ENCODE peak calls at places on chromosomes 11 and 22, in four cellular contexts. D, Y, R and N are unnamed samples.
A peak's percentile ranks its signal among the peaks of the same experiment; 100 is the strongest.

GRCh38 chr11:65309006-65309405 is 5.7 kb upstream of the CDC42EP2 start:
- DNase-seq in D (no peak), Y (no peak), R (no peak), N (no peak)

GRCh38 chr11:65487467-65488272 is 11.2 kb upstream of the MALAT1 start:
- DNase-seq in D (peak; percentile 100), Y (peak; percentile 100), R (peak; percentile 98), N (peak; percentile 100)

GRCh38 chr11:69992943-69993694 is 85.0 kb upstream of the ANO1 start:
- DNase-seq in D (no peak), Y (no peak), R (no peak), N (no peak)

GRCh38 chr11:122069946-122070345 is 46.1 kb downstream of the BLID start:
- DNase-seq in D (peak; percentile 33), Y (peak; percentile 79), R (peak; percentile 54), N (peak; percentile 80)

GRCh38 chr11:18540207-18541009 is 13.7 kb upstream of the TSG101 start:
- DNase-seq in D (peak; percentile 48), Y (peak; percentile 53), R (no peak), N (no peak)

GRCh38 chr22:43928418-43929307 is 5.1 kb downstream of the PNPLA3 start:
- DNase-seq in D (no peak), Y (no peak), R (no peak), N (no peak)

GRCh38 chr11:86460461-86461404 is 86.0 kb downstream of the CCDC81 start:
- DNase-seq in D (no peak), Y (no peak), R (no peak), N (no peak)

GRCh38 chr11:36364551-36364950 is 68.5 kb downstream of the PRR5L start:
- DNase-seq in D (no peak), Y (no peak), R (no peak), N (no peak)

GRCh38 chr11:7495997-7496545 is 10.8 kb downstream of the OLFML1 start:
- DNase-seq in D (no peak), Y (no peak), R (no peak), N (no peak)

GRCh38 chr11:111454561-111455192 is 57.5 kb downstream of the BTG4 start:
- DNase-seq in D (peak; percentile 45), Y (peak; percentile 78), R (no peak), N (no peak)

GRCh38 chr11:35641206-35641885 is 21.2 kb upstream of the TRIM44 start:
- DNase-seq in D (no peak), Y (peak; percentile 24), R (no peak), N (no peak)

GRCh38 chr11:84747871-84748270 is 879.3 kb downstream of the DLG2 start:
- DNase-seq in D (no peak), Y (no peak), R (no peak), N (no peak)

GRCh38 chr11:134956461-134957209 is 544.6 kb upstream of the B3GAT1 start:
- DNase-seq in D (no peak), Y (no peak), R (no peak), N (no peak)

GRCh38 chr11:115616941-115617340 is 112.7 kb upstream of the CADM1 start:
- DNase-seq in D (no peak), Y (no peak), R (peak; percentile 21), N (no peak)

GRCh38 chr11:84899740-84900139 is 727.4 kb downstream of the DLG2 start:
- DNase-seq in D (peak; percentile 43), Y (no peak), R (no peak), N (no peak)

GRCh38 chr11:112166561-112166960 is 611 bp upstream of the TEX12 start:
- DNase-seq in D (no peak), Y (peak; percentile 40), R (no peak), N (no peak)

GRCh38 chr11:78193806-78194205 is 5.1 kb downstream of the USP35 start:
- DNase-seq in D (no peak), Y (no peak), R (no peak), N (no peak)
- H3K4me3 ChIP-seq in D (no peak overlapping the region), Y (no peak overlapping the region), R (no peak overlapping the region), N (no peak overlapping the region)

GRCh38 chr11:9077164-9077563 is 14.2 kb downstream of the SCUBE2 start:
- DNase-seq in D (no peak), Y (no peak), R (no peak), N (no peak)
- TF ChIP-seq CTCF in D (no peak), Y (no peak), R (no peak), N (no peak)

GRCh38 chr11:2386591-2386990 is 9.5 kb downstream of the CD81 start:
- DNase-seq in D (no peak), Y (no peak), R (no peak), N (no peak)
- H3K27ac ChIP-seq in D (no peak overlapping the region), Y (no peak overlapping the region), R (peak overlapping the region; percentile 84), N (peak overlapping the region; percentile 70)

DNA sequence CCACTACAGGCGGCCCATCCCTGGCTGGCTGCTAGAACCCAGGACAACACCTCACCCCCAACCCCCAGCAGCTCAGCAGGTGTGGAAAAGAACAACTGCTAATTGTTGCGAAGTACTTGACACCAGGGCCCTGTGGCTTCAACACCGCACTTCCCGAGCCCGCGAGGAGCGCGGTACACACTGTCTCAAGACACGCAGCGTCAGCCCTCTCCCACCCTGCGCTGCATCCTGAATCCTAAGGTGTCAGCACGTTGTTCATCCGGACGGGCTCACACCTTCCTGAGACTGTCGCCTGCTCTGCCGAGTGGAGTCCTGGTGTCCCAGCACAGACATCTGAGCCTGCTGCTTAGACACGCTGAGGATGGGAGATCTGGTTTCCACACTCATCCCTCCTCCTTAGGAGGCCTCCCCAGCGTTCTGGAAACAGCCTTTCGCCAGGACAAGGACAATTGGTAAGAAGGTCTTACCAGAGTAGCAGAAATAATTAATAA is 1336.2 kb downstream of the BRD1 start:
- DNase-seq in D (peak; percentile 56), Y (peak; percentile 13), R (no peak), N (no peak)
- H3K4me3 ChIP-seq in D (peak overlapping the region; percentile 69), Y (no peak overlapping the region), R (no peak overlapping the region), N (no peak overlapping the region)

GRCh38 chr11:3022300-3022967 is 30.3 kb upstream of the NAP1L4 start:
- DNase-seq in D (no peak), Y (no peak), R (no peak), N (no peak)
- TF ChIP-seq CTCF in D (no peak), Y (no peak), R (no peak), N (no peak)

GRCh38 chr11:47328449-47329390 is 23.8 kb downstream of the MYBPC3 start:
- DNase-seq in D (no peak), Y (peak; percentile 2), R (no peak), N (peak; percentile 64)
- H3K27ac ChIP-seq in D (no peak overlapping the region), Y (no peak overlapping the region), R (no peak overlapping the region), N (no peak overlapping the region)

GRCh38 chr11:107017104-107017432 is 1.2 kb downstream of the GUCY1A2 start:
- DNase-seq in D (no peak), Y (no peak), R (no peak), N (no peak)

GRCh38 chr11:107014871-107015270 is 3.4 kb downstream of the GUCY1A2 start:
- DNase-seq in D (no peak), Y (no peak), R (no peak), N (no peak)

GRCh38 chr11:107018274-107018901 is at the start of gene GUCY1A2:
- DNase-seq in D (peak; percentile 6), Y (peak; percentile 57), R (peak; percentile 40), N (no peak)

GRCh38 chr11:107018902-107019493 is 722 bp upstream of the GUCY1A2 start:
- DNase-seq in D (peak; percentile 32), Y (peak; percentile 92), R (peak; percentile 67), N (peak; percentile 79)

GRCh38 chr11:107017433-107018227 is 646 bp downstream of the GUCY1A2 start:
- DNase-seq in D (peak; percentile 35), Y (peak; percentile 84), R (peak; percentile 66), N (peak; percentile 69)
- H3K4me3 ChIP-seq in D (peak overlapping the region; percentile 62), Y (peak overlapping the region; percentile 46), R (peak overlapping the region; percentile 55), N (peak overlapping the region; percentile 74)

GRCh38 chr11:95138448-95138847 is 48.8 kb downstream of the ENDOD1 start:
- DNase-seq in D (no peak), Y (peak; percentile 35), R (no peak), N (no peak)
- TF ChIP-seq CTCF in D (no peak), Y (peak; percentile 42), R (peak; percentile 25), N (no peak)

DNA sequence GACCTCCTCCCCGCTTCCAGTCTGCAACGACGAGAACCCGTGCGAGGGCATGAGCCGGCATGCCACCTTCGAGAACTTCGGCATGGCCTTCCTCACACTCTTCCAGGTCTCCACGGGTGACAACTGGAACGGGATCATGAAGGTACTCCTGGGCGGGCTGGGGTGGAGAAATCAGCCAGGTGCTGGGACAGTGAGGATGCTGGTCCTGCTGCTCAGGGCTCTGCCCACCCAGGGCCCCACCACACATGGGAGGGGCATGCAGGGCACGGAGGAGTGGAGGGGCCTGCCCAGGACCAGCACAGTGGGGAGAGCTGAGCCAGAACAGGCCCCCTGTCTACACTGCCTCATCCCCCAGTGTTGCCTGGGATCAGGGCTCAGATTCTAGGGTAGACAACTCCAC is 107.4 kb downstream of the CACNA1I start:
- DNase-seq in D (no peak), Y (no peak), R (no peak), N (no peak)
- H3K27ac ChIP-seq in D (no peak overlapping the region), Y (no peak overlapping the region), R (no peak overlapping the region), N (no peak overlapping the region)